ENCODE peak calls at places on chromosomes 11 and 22, in five cellular contexts. X is WERI-Rb-1, O is HFF-Myc, H is K562, Y is heart right ventricle. N is an unnamed sample.

GRCh38 chr11:94134651-94135512 is 6.2 kb downstream of the PANX1 start:
- DNase-seq in X (no peak), O (peak), Y (peak), H (no peak), N (no peak)

GRCh38 chr22:48407256-48407955 is 1420.3 kb downstream of the BRD1 start:
- DNase-seq in H (no peak), O (no peak), X (no peak), Y (no peak), N (no peak)

GRCh38 chr11:62394825-62395538 is 23.9 kb upstream of the SCGB1A1 start:
- DNase-seq in Y (peak), O (peak), X (peak), H (peak), N (peak)

GRCh38 chr11:72996959-72997358 is 145.2 kb downstream of the FCHSD2 start:
- DNase-seq in H (no peak), X (no peak), O (no peak), Y (no peak), N (no peak)

GRCh38 chr22:37535159-37535558 is 15.9 kb upstream of the CARD10 start:
- DNase-seq in O (no peak), Y (no peak), X (no peak), H (no peak), N (no peak)

GRCh38 chr11:26443617-26444016 is 111.7 kb downstream of the ANO3 start:
- DNase-seq in X (no peak), H (no peak), Y (no peak), O (no peak), N (no peak)

GRCh38 chr22:32823024-32823730 is 21.7 kb downstream of the TIMP3 start:
- DNase-seq in Y (no peak), X (peak), O (no peak), H (peak), N (peak)

GRCh38 chr11:79018371-79018849 is 422.4 kb downstream of the TENM4 start:
- DNase-seq in X (peak), Y (no peak), H (no peak), O (peak), N (no peak)

GRCh38 chr22:36775589-36775965 is 342 bp downstream of the IFT27 start:
- DNase-seq in O (no peak), Y (peak), X (no peak), H (no peak), N (peak)

GRCh38 chr11:104333977-104334376 is 170.0 kb upstream of the PDGFD start:
- DNase-seq in H (no peak), O (no peak), Y (no peak), X (peak), N (peak)

GRCh38 chr11:59562292-59562691 is 51.0 kb downstream of the OR4D9 start:
- DNase-seq in Y (no peak), X (no peak), O (no peak), H (no peak), N (no peak)

GRCh38 chr11:106420048-106420665 is 342.7 kb downstream of the AASDHPPT start:
- DNase-seq in X (no peak), H (no peak), Y (no peak), O (no peak), N (no peak)

GRCh38 chr11:132424433-132424832 is 1054.0 kb downstream of the NTM start:
- DNase-seq in H (no peak), O (no peak), Y (no peak), X (no peak), N (no peak)

GRCh38 chr22:32801436-32802290 is at the start of gene TIMP3:
- DNase-seq in Y (peak), O (peak), X (peak), H (peak), N (no peak)

GRCh38 chr11:80083561-80083960 is 642.7 kb upstream of the TENM4 start:
- DNase-seq in O (no peak), X (no peak), H (no peak), Y (no peak), N (no peak)

GRCh38 chr11:118180300-118180703 is 3.9 kb upstream of the SCN2B start:
- DNase-seq in X (peak), H (no peak), O (no peak), Y (peak), N (peak)

GRCh38 chr22:30891781-30892180 is 76.8 kb downstream of the MORC2 start:
- DNase-seq in X (no peak), Y (no peak), H (no peak), O (no peak), N (no peak)

GRCh38 chr11:62418136-62418535 is 697 bp upstream of the SCGB1A1 start:
- DNase-seq in H (peak), O (no peak), Y (no peak), X (no peak), N (no peak)

GRCh38 chr22:50071432-50072166 is 13.5 kb upstream of the TTLL8 start:
- DNase-seq in X (no peak), Y (no peak), O (no peak), H (no peak), N (no peak)

GRCh38 chr11:101797335-101797734 is 117.5 kb upstream of the CEP126 start:
- DNase-seq in O (no peak), H (no peak), X (no peak), Y (no peak), N (no peak)

GRCh38 chr11:108340958-108341357 is 118.1 kb downstream of the ATM start:
- DNase-seq in H (peak), O (no peak), X (no peak), Y (no peak), N (no peak)

GRCh38 chr11:66264893-66265292 is 3.5 kb upstream of the RAB1B start:
- DNase-seq in Y (no peak), X (peak), H (peak), O (no peak), N (peak)
- TF ChIP-seq CTCF in Y (no peak), X (peak), H (peak), O (peak), N (peak)

GRCh38 chr11:69888671-69889076 is 69.5 kb upstream of the FGF3 start:
- DNase-seq in H (peak), X (peak), O (peak), Y (peak), N (peak)
- TF ChIP-seq CTCF in H (peak), X (peak), O (peak), Y (peak), N (peak)

GRCh38 chr11:10294289-10294953 is 402 bp upstream of the SBF2 start:
- DNase-seq in O (no peak), Y (peak), X (peak), H (no peak), N (no peak)

GRCh38 chr11:10295056-10295901 is 1.3 kb upstream of the SBF2 start:
- DNase-seq in X (no peak), Y (no peak), H (no peak), O (no peak), N (no peak)

GRCh38 chr11:10302294-10302743 is 2.6 kb upstream of the ADM start:
- DNase-seq in H (no peak), O (no peak), Y (no peak), X (no peak), N (no peak)

GRCh38 chr11:10301656-10302293 is 3.1 kb upstream of the ADM start:
- DNase-seq in H (no peak), Y (no peak), O (no peak), X (no peak), N (no peak)

GRCh38 chr11:10298342-10298741 is 4.3 kb upstream of the SBF2 start:
- DNase-seq in O (no peak), H (no peak), X (no peak), Y (no peak), N (no peak)
- TF ChIP-seq CTCF in O (no peak), H (no peak), X (peak), Y (no peak), N (peak)

DNA sequence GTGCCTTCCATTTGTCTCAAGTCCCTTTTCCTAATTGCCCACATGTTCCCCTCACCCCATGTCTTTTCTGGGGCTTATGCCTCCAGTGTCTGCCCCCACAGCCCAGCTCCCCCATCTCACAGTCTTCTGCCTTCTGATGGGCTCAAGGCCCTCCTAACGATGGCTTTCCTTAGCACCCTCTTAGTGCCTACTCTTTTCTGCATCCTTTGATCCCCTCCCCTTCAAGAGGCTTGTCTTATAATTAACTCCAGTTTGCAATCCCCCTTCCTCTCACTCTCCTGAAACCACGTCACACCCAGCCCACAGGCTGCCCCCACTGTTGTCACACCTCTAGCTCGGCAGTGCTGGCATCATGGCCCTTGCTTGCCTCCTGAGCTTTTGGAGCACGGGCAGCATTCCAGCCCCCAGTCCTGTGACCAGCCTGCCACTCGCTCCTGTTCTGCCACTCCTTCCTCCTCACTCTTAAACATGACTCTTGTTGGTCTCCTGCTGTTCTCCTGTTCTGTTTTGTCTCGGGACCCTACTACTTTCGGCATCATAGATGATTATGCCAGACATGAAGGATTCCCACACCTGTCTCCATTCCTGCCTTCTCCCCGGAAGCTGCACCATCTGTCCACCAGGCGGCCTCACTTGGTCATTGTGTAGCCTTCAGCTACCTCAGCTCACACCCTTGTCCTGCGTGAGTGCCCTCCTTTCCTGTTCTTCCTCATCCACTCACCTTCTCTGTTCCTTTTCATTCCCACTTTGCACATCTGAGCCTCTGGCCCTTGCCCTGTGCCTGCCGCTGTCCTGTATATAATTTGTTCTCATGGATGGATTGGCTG is 26.1 kb downstream of the UBE2L3 start:
- DNase-seq in Y (peak), X (peak), H (peak), O (no peak), N (no peak)
- TF ChIP-seq CTCF in Y (no peak), X (peak), H (peak), O (peak), N (peak)

DNA sequence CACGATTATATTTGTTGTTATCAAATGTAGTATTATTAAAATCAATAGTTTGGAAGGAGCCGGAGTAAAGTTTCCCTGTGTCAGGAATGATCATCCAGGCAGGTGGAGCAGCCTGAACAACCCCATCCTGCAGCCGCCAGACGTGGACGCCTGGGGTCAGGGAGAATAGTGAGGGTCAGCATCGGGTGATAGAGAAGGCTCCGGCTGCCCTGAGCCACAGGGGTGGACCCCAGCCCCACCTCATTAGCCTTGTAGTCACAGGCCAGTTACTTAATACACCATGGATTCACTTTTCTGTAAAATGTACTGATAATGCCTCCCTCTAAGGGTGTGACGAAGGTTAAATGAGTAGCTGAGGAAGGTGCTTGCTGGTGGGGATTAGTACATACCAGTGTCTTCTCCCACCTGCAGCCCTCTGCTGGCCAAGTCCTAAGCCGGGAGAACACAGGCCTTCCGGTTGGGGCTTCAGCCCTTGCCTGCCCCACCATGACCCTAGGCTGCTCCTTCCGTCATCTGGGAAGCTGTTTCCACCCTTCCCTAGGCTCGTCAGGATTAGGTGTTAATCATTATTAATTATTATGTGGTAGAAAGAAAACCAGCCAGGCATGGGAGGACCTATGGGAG is 14.9 kb downstream of the TMEM121B start:
- DNase-seq in Y (no peak), O (no peak), X (peak), H (no peak), N (no peak)
- TF ChIP-seq CTCF in Y (no peak), O (no peak), X (peak), H (no peak), N (peak)

DNA sequence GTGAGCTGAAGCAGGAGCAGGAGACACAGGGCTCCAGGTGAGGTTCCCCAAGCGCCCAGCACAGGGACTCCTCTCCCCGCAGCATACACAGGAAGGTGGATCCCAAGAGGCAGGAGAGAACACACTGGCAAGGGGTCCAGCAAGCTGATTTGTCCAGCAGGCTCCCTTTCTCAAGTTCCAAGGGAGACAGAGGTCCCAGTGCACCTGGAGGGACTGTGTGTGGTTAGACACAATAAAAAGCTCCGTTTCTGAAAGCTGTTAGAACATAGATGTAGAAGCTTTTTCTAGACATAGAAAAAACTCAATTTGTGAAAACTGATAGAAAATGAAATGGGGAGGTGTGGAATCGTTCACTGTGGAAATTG is 1.8 kb downstream of the CALCB start:
- DNase-seq in Y (no peak), O (no peak), X (no peak), H (no peak), N (no peak)
- TF ChIP-seq CTCF in Y (no peak), O (no peak), X (no peak), H (no peak), N (peak)

DNA sequence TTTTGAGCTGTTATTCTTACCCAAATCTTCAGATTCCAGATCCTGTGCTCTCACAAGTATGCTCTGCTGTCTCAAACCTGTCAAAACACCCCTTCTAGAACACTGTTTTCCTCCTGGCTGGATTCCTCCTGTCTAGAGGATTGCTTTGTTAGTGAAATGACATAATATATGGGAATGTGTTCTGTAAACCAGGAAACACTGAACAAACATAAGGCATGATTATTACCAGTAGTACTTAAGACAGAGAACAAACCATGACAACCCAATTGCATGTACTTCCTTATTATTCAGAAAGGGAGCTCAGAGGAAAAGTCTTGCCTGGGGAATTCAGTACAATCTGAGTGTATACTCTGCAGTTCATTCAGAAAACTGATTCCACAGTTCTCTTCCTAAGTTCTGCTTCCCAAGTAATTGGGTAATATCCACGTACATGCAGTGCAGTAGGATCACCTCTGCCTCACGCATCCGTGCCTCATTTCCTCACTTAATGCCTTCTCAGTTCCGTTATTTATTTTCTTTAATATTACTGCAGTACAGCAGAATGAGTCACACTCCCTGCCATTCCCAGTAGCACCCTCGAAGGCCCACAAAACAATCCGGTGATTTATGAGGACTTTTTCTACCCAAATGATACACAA is 897.0 kb downstream of the KCNA4 start:
- DNase-seq in O (peak), X (no peak), H (no peak), Y (no peak), N (no peak)
- TF ChIP-seq CTCF in O (no peak), X (no peak), H (no peak), Y (no peak), N (no peak)

DNA sequence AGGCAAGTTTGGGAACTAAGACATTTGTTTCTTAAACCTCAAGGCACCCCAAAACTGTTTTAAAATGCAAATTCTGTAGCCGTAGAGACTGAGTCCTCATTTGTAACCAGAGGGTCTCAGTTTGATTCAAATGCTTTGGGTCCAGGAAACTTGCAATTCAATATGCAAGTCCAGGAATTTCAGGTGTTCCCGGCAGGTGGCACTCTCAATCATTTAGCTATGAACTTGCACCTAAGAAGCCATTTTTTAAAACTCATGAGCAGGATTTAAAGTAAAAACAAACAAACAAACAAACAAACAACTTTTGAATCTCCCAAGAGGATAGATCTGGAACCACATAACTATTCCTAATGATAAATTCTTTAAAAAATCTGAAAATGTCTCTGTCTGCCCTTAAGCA is 8.7 kb upstream of the ABTB2 start:
- DNase-seq in X (peak), Y (no peak), H (no peak), O (no peak), N (no peak)
- TF ChIP-seq CTCF in X (peak), Y (peak), H (peak), O (no peak), N (no peak)